ENCODE peak calls at places on chromosomes 1 and 21, in eight cellular contexts. O is astrocyte of the spinal cord; V is heart left ventricle; Z is endothelial cell of umbilical vein; J is astrocyte; F is CD8-positive, alpha-beta T cell; G is foreskin fibroblast; I is GM23338. K is an unnamed sample.

GRCh38 chr1:168803696-168804510 is 74.9 kb upstream of the DPT start:
- DNase-seq in O (no peak), V (no peak), Z (no peak), J (peak; percentile 3), F (no peak), G (no peak), I (peak; percentile 31), K (no peak)

GRCh38 chr1:176531036-176531435 is 68.1 kb downstream of the PAPPA2 start:
- DNase-seq in O (no peak), V (no peak), Z (no peak), J (no peak), F (no peak), G (no peak), I (no peak), K (no peak)

GRCh38 chr1:71695820-71696219 is 586.5 kb downstream of the NEGR1 start:
- DNase-seq in O (no peak), V (no peak), Z (no peak), J (no peak), F (no peak), G (peak; percentile 31), I (no peak), K (no peak)

GRCh38 chr1:50278352-50278878 is 144.8 kb downstream of the DMRTA2 start:
- DNase-seq in O (no peak), V (no peak), Z (no peak), J (no peak), F (no peak), G (no peak), I (no peak), K (no peak)

GRCh38 chr1:115429884-115430283 is 91.8 kb upstream of the NGF start:
- DNase-seq in O (no peak), V (no peak), Z (no peak), J (peak; percentile 27), F (no peak), G (peak; percentile 70), I (no peak), K (no peak)

GRCh38 chr1:3611170-3612019 is at the start of gene MEGF6:
- DNase-seq in O (peak; percentile 19), V (peak; percentile 65), Z (peak; percentile 81), J (no peak), F (peak; percentile 54), G (peak; percentile 58), I (peak; percentile 97), K (peak; percentile 28)

GRCh38 chr1:78408830-78409229 is 81.9 kb upstream of the PTGFR start:
- DNase-seq in O (peak; percentile 29), V (no peak), Z (no peak), J (no peak), F (no peak), G (peak; percentile 69), I (no peak), K (no peak)

GRCh38 chr1:234315091-234315541 is 58.1 kb upstream of the COA6 start:
- DNase-seq in O (peak; percentile 61), V (no peak), Z (peak; percentile 67), J (peak; percentile 73), F (peak; percentile 29), G (peak; percentile 65), I (no peak), K (peak; percentile 74)

GRCh38 chr1:151934048-151934493 is 24.8 kb upstream of the THEM4 start:
- DNase-seq in O (peak; percentile 67), V (peak; percentile 30), Z (peak; percentile 71), J (peak; percentile 25), F (peak; percentile 38), G (peak; percentile 79), I (peak; percentile 86), K (peak; percentile 31)

GRCh38 chr1:224592636-224593579 is 23.2 kb upstream of the CNIH3 start:
- DNase-seq in O (peak; percentile 94), V (no peak), Z (no peak), J (peak; percentile 96), F (no peak), G (peak; percentile 94), I (no peak), K (no peak)

GRCh38 chr1:45775794-45776193 is 25.3 kb upstream of the IPP start:
- DNase-seq in O (no peak), V (no peak), Z (no peak), J (no peak), F (no peak), G (no peak), I (no peak), K (no peak)

GRCh38 chr1:5594056-5594956 is 397.9 kb downstream of the NPHP4 start:
- DNase-seq in O (no peak), V (no peak), Z (no peak), J (no peak), F (no peak), G (no peak), I (no peak), K (no peak)

GRCh38 chr21:28069446-28069845 is 923.2 kb downstream of the LTN1 start:
- DNase-seq in O (peak; percentile 56), V (no peak), Z (no peak), J (peak; percentile 80), F (no peak), G (peak; percentile 65), I (peak; percentile 66), K (no peak)

GRCh38 chr1:235557495-235557894 is 53.2 kb upstream of the B3GALNT2 start:
- DNase-seq in O (no peak), V (no peak), Z (no peak), J (no peak), F (no peak), G (no peak), I (peak; percentile 78), K (no peak)

GRCh38 chr1:67582625-67583461 is 102.2 kb upstream of the GADD45A start:
- DNase-seq in O (peak; percentile 24), V (no peak), Z (no peak), J (no peak), F (no peak), G (no peak), I (no peak), K (no peak)

GRCh38 chr1:61254629-61255323 is 172.4 kb downstream of the NFIA start:
- DNase-seq in O (peak; percentile 76), V (peak; percentile 76), Z (peak; percentile 70), J (no peak), F (no peak), G (peak; percentile 77), I (no peak), K (no peak)

GRCh38 chr1:16396591-16396990 is 29.5 kb downstream of the SZRD1 start:
- DNase-seq in O (peak; percentile 81), V (no peak), Z (peak; percentile 66), J (peak; percentile 82), F (no peak), G (peak; percentile 88), I (no peak), K (no peak)

GRCh38 chr1:173865468-173866164 is 2.2 kb downstream of the GAS5 start:
- DNase-seq in O (no peak), V (no peak), Z (no peak), J (no peak), F (no peak), G (peak; percentile 13), I (no peak), K (no peak)
- H3K4me3 ChIP-seq in O (peak overlapping the region; percentile 91), V (no peak overlapping the region), Z (peak overlapping the region; percentile 99), J (peak overlapping the region; percentile 98), F (no peak overlapping the region), G (peak overlapping the region; percentile 95), I (peak overlapping the region; percentile 90), K (peak overlapping the region; percentile 14)

GRCh38 chr21:36388076-36388475 is 2.9 kb downstream of the CHAF1B start:
- DNase-seq in O (no peak), V (no peak), Z (no peak), J (no peak), F (no peak), G (no peak), I (peak; percentile 51), K (no peak)

GRCh38 chr21:36385909-36386642 is 884 bp downstream of the CHAF1B start:
- DNase-seq in O (no peak), V (no peak), Z (peak; percentile 18), J (no peak), F (no peak), G (peak; percentile 46), I (peak; percentile 7), K (peak; percentile 11)

GRCh38 chr21:36381841-36382589 is 3.2 kb upstream of the CHAF1B start:
- DNase-seq in O (no peak), V (no peak), Z (peak; percentile 14), J (peak; percentile 39), F (no peak), G (peak; percentile 31), I (no peak), K (no peak)

GRCh38 chr21:36385233-36385908 is at the start of gene CHAF1B:
- DNase-seq in O (peak; percentile 70), V (peak; percentile 74), Z (peak; percentile 79), J (peak; percentile 12), F (peak; percentile 73), G (peak; percentile 89), I (peak; percentile 84), K (peak; percentile 80)

GRCh38 chr21:36384885-36385232 is 333 bp upstream of the CHAF1B start:
- DNase-seq in O (no peak), V (no peak), Z (no peak), J (no peak), F (no peak), G (no peak), I (no peak), K (no peak)
- H3K4me3 ChIP-seq in O (peak overlapping the region; percentile 52), V (peak overlapping the region; percentile 62), Z (no peak overlapping the region), J (peak overlapping the region; percentile 78), F (peak overlapping the region; percentile 66), G (peak overlapping the region; percentile 75), I (peak overlapping the region; percentile 97), K (no peak overlapping the region)

DNA sequence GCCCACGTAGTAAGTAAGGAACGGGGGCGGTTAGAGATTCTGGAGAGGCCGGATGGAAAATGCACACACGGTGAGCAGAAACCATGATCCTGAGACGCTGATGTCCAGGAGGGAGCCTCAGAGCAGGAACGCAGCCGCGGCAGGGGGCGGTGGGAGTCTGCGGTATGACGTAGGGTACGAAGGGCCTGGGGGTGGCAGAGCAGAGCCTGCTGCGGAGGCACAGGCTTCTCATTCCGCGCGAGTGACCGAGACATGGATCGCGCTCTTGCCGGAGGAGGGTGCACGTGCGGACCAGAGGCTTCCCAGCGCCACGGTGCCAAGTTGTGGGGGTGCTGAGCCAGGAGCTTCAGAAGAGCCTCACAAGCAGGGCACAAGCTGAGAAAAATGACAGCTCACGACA is 176.2 kb downstream of the KIF26B start:
- DNase-seq in O (no peak), V (no peak), Z (no peak), J (no peak), F (no peak), G (no peak), I (peak; percentile 48), K (no peak)
- H3K4me3 ChIP-seq in O (no peak overlapping the region), V (no peak overlapping the region), Z (no peak overlapping the region), J (no peak overlapping the region), F (no peak overlapping the region), G (no peak overlapping the region), I (peak overlapping the region; percentile 46), K (no peak overlapping the region)

GRCh38 chr1:18644013-18644399 is 13.4 kb downstream of the PAX7 start:
- DNase-seq in O (no peak), V (no peak), Z (no peak), J (no peak), F (no peak), G (no peak), I (no peak), K (no peak)

GRCh38 chr1:18643154-18644012 is 12.7 kb downstream of the PAX7 start:
- DNase-seq in O (no peak), V (no peak), Z (no peak), J (no peak), F (no peak), G (peak; percentile 26), I (peak; percentile 78), K (no peak)

GRCh38 chr1:18645172-18646090 is 14.8 kb downstream of the PAX7 start:
- DNase-seq in O (no peak), V (no peak), Z (no peak), J (no peak), F (no peak), G (no peak), I (peak; percentile 90), K (no peak)

GRCh38 chr1:18646091-18646775 is 15.6 kb downstream of the PAX7 start:
- DNase-seq in O (no peak), V (no peak), Z (no peak), J (no peak), F (no peak), G (no peak), I (no peak), K (no peak)

GRCh38 chr1:18644469-18645171 is 14.0 kb downstream of the PAX7 start:
- DNase-seq in O (no peak), V (no peak), Z (no peak), J (no peak), F (no peak), G (no peak), I (no peak), K (no peak)
- H3K4me3 ChIP-seq in O (no peak overlapping the region), V (no peak overlapping the region), Z (no peak overlapping the region), J (no peak overlapping the region), F (no peak overlapping the region), G (no peak overlapping the region), I (peak overlapping the region; percentile 56), K (no peak overlapping the region)

K was measured in naive thymus-derived CD4-positive, alpha-beta T cell.